ENCODE peak calls at places on chromosomes 4 and X, in nine cellular contexts. D is thoracic aorta, X is HepG2, Z is PC-3, F is fibroblast of pulmonary artery, W is cardiac muscle cell, O is foreskin fibroblast, M is GM06990, E is HFF-Myc. J is an unnamed sample.

GRCh38 chr4:52661966-52662705 is 3.0 kb upstream of the USP46 start:
- DNase-seq in F (no peak), M (no peak), X (no peak), O (peak), Z (peak), E (no peak), W (no peak), D (no peak), J (no peak)

GRCh38 chrX:54950730-54951375 is 30.2 kb downstream of the TRO start:
- DNase-seq in F (no peak), M (no peak), X (no peak), O (no peak), D (no peak), Z (no peak), W (no peak), E (no peak), J (no peak)

GRCh38 chrX:51461053-51462050 is 35.0 kb downstream of the NUDT11 start:
- DNase-seq in D (no peak), Z (peak), W (peak), X (peak), M (no peak), E (no peak), F (peak), O (peak), J (peak)

GRCh38 chr4:155678011-155678410 is 11.4 kb downstream of the GUCY1A1 start:
- DNase-seq in X (no peak), O (no peak), D (no peak), E (no peak), M (no peak), F (no peak), W (no peak), Z (no peak), J (no peak)

GRCh38 chr4:48341776-48342558 is 638 bp downstream of the SLAIN2 start:
- DNase-seq in D (peak), W (peak), X (no peak), E (no peak), F (peak), Z (peak), M (peak), O (peak), J (no peak)

GRCh38 chr4:16591867-16592266 is 306.6 kb downstream of the LDB2 start:
- DNase-seq in E (no peak), Z (no peak), M (no peak), F (peak), W (peak), O (no peak), D (no peak), X (no peak), J (no peak)

GRCh38 chr4:1331591-1332353 is 15.2 kb upstream of the UVSSA start:
- DNase-seq in D (no peak), O (no peak), Z (no peak), X (no peak), M (no peak), F (no peak), E (no peak), W (no peak), J (no peak)

GRCh38 chr4:152321408-152321807 is 214.5 kb downstream of the FBXW7 start:
- DNase-seq in M (no peak), E (no peak), Z (no peak), D (no peak), X (no peak), W (no peak), F (no peak), O (no peak), J (no peak)

GRCh38 chr4:44425614-44426208 is 22.9 kb downstream of the KCTD8 start:
- DNase-seq in W (peak), D (no peak), Z (peak), O (no peak), M (no peak), E (no peak), F (peak), X (no peak), J (peak)

GRCh38 chr4:136818811-136819210 is 713.5 kb downstream of the PCDH18 start:
- DNase-seq in E (no peak), F (peak), M (no peak), O (no peak), D (no peak), Z (no peak), X (no peak), W (peak), J (no peak)

GRCh38 chrX:96987228-96987627 is 103.5 kb downstream of the RPA4 start:
- DNase-seq in M (no peak), E (no peak), W (peak), Z (peak), F (peak), X (no peak), D (no peak), O (peak), J (peak)

GRCh38 chr4:69060651-69061308 is 35.5 kb upstream of the UGT2B7 start:
- DNase-seq in M (no peak), E (no peak), O (peak), Z (peak), W (no peak), D (no peak), F (no peak), X (no peak), J (no peak)

GRCh38 chr4:164770051-164770724 is 16.3 kb downstream of the SMIM31 start:
- DNase-seq in O (no peak), E (no peak), M (no peak), X (no peak), W (no peak), Z (no peak), D (no peak), F (no peak), J (no peak)

GRCh38 chr4:142191901-142192300 is 555.5 kb downstream of the IL15 start:
- DNase-seq in D (no peak), E (no peak), M (no peak), X (no peak), W (no peak), Z (peak), F (no peak), O (no peak), J (no peak)

GRCh38 chrX:70445197-70445656 is 592 bp downstream of the DLG3 start:
- DNase-seq in M (no peak), O (no peak), W (no peak), D (no peak), F (no peak), X (no peak), E (no peak), Z (no peak), J (no peak)
- H3K4me3 ChIP-seq in M (peak), O (no peak), W (no peak), D (peak), F (no peak), X (no peak), E (no peak), Z (no peak), J (no peak)

GRCh38 chr4:81571105-81571504 is 99.4 kb upstream of the RASGEF1B start:
- DNase-seq in F (no peak), W (no peak), Z (no peak), O (no peak), D (no peak), M (no peak), X (no peak), E (no peak), J (no peak)

GRCh38 chr4:81564025-81564424 is 92.3 kb upstream of the RASGEF1B start:
- DNase-seq in F (no peak), Z (no peak), E (no peak), X (no peak), D (no peak), O (no peak), M (no peak), W (no peak), J (no peak)

GRCh38 chr4:81562093-81562492 is 90.4 kb upstream of the RASGEF1B start:
- DNase-seq in E (no peak), D (no peak), M (peak), O (no peak), W (no peak), X (no peak), F (no peak), Z (no peak), J (no peak)

GRCh38 chr4:81565137-81565870 is 93.6 kb upstream of the RASGEF1B start:
- DNase-seq in W (peak), F (peak), O (peak), D (peak), Z (peak), E (no peak), X (no peak), M (no peak), J (peak)

DNA sequence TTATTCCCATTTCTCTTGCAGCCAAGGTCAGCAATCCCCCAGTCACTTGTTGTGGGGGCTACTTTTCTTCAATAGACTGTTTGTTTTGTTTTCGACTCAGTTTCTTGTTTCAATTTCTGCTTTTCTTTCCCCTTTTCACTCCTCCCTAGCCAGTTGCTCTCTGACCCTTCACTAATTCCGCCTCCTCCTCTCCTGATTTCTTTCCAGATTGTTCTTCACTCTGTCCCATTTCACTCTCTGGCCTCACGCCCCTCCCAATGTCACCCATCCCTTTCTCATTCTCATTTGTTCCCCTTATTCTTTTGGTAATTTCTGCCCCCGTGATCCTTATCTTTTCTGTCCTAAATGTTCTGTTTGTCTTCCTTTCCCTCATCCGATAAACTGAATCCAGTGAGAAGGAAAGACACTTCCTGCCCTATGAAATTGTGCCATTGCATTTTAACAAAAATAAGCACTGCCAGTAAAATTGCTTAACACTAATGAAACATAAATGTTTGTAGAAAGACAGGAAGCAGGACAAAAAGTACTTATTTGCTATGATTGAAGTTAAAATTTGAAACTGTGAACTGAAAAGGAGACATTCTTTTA is 94.5 kb upstream of the RASGEF1B start:
- DNase-seq in M (no peak), O (peak), W (peak), Z (no peak), X (no peak), E (no peak), F (peak), D (no peak), J (no peak)
- H3K4me3 ChIP-seq in M (no peak), O (no peak), W (no peak), Z (no peak), X (no peak), E (no peak), F (peak), D (peak), J (no peak)

GRCh38 chr4:169080970-169081369 is 70.9 kb upstream of the CBR4 start:
- DNase-seq in W (peak), M (no peak), Z (peak), E (no peak), D (no peak), O (peak), F (peak), X (no peak), J (peak)
- H3K4me3 ChIP-seq in W (no peak), M (no peak), Z (peak), E (no peak), D (peak), O (no peak), F (peak), X (no peak), J (no peak)

DNA sequence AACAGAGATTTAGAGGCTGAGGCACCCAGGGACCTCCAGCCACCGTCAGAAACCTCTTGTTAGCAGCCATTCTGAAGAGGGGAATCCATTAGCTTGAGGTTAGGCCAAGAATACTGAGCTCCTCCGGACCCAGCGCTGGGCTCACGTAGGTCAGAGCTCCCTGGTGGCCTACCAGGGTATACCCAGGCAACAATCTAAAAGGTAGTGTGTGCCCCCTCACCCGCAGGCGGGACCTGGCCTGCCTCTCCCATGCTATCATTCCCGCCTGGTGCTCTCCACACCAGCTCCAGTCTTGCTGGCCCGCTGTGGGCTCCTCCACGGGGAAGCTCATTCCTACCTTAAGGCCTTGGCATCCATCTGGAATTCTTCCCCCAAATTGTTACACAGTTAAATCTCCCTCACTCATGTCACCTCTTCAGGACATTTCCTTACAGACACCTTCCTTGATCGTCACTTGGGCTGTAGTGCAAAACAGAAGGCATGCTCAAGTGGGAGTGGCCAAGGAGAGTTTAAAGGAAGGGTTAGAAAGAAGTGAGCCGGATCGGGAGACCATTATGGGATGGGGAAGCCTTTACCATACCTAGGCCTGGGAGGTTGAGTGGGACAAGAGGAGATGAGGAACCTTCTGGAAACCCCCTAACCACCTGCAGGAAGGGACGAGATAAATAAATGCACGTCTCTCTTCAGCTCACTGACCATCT is 102.5 kb downstream of the UCHL1 start:
- DNase-seq in W (no peak), E (no peak), F (no peak), O (no peak), M (peak), D (no peak), Z (no peak), X (no peak), J (no peak)
- H3K4me3 ChIP-seq in W (no peak), E (no peak), F (no peak), O (no peak), M (no peak), D (peak), Z (no peak), X (no peak), J (no peak)